ENCODE peak calls at places on chromosome 7, in four cellular contexts. K, B, D and R are unnamed samples.
A peak's percentile ranks its signal among the peaks of the same experiment; 100 is the strongest.

GRCh38 chr7:88664630-88665233 is 94.8 kb upstream of the ZNF804B start:
- DNase-seq in K (no peak), B (no peak), D (no peak), R (no peak)

GRCh38 chr7:17588730-17589129 is 290.3 kb downstream of the AHR start:
- DNase-seq in K (no peak), B (no peak), D (no peak), R (no peak)

GRCh38 chr7:149801816-149802215 is 28.4 kb upstream of the ZNF467 start:
- DNase-seq in K (no peak), B (no peak), D (no peak), R (no peak)

GRCh38 chr7:151249034-151249731 is 689 bp upstream of the SMARCD3 start:
- DNase-seq in K (peak; percentile 71), B (peak; percentile 65), D (peak; percentile 46), R (no peak)

GRCh38 chr7:117088623-117089199 is 135.4 kb downstream of the ST7 start:
- DNase-seq in K (no peak), B (no peak), D (no peak), R (no peak)

GRCh38 chr7:25656581-25657026 is 428.3 kb upstream of the NPVF start:
- DNase-seq in K (peak; percentile 59), B (no peak), D (no peak), R (no peak)

GRCh38 chr7:19982841-19983835 is 209.7 kb upstream of the TMEM196 start:
- DNase-seq in K (peak; percentile 13), B (peak; percentile 39), D (peak; percentile 30), R (peak; percentile 64)

GRCh38 chr7:1351881-1352625 is 107.2 kb downstream of the MICALL2 start:
- DNase-seq in K (no peak), B (no peak), D (no peak), R (no peak)

GRCh38 chr7:133180717-133181116 is 72.2 kb upstream of the EXOC4 start:
- DNase-seq in K (no peak), B (no peak), D (no peak), R (no peak)

GRCh38 chr7:66348531-66348930 is 143.4 kb downstream of the TPST1 start:
- DNase-seq in K (no peak), B (no peak), D (no peak), R (no peak)

GRCh38 chr7:85851571-85852193 is 664.8 kb upstream of the SEMA3D start:
- DNase-seq in K (peak; percentile 43), B (no peak), D (no peak), R (no peak)

GRCh38 chr7:1301812-1302310 is 69.2 kb downstream of the UNCX start:
- DNase-seq in K (no peak), B (no peak), D (no peak), R (no peak)

GRCh38 chr7:101436226-101436745 is 73.6 kb downstream of the COL26A1 start:
- DNase-seq in K (no peak), B (no peak), D (no peak), R (no peak)

GRCh38 chr7:142925413-142925812 is 8.1 kb downstream of the TRPV5 start:
- DNase-seq in K (no peak), B (no peak), D (no peak), R (no peak)

GRCh38 chr7:100791881-100792666 is 35.2 kb downstream of the EPHB4 start:
- DNase-seq in K (no peak), B (no peak), D (no peak), R (no peak)

GRCh38 chr7:7554647-7555575 is 11.8 kb upstream of the MIOS start:
- DNase-seq in K (no peak), B (no peak), D (no peak), R (no peak)

GRCh38 chr7:25495342-25495855 is 267.1 kb upstream of the NPVF start:
- DNase-seq in K (no peak), B (peak; percentile 60), D (peak; percentile 77), R (no peak)

GRCh38 chr7:152543801-152544200 is 108.0 kb upstream of the KMT2C start:
- DNase-seq in K (no peak), B (no peak), D (no peak), R (no peak)

GRCh38 chr7:134789967-134790685 is 10.7 kb downstream of the CALD1 start:
- DNase-seq in K (no peak), B (peak; percentile 67), D (no peak), R (no peak)

GRCh38 chr7:48040944-48041664 is 5.8 kb downstream of the C7orf57 start:
- DNase-seq in K (no peak), B (no peak), D (no peak), R (no peak)

GRCh38 chr7:95772771-95773581 is 622 bp downstream of the DYNC1I1 start:
- DNase-seq in K (peak; percentile 38), B (peak; percentile 35), D (peak; percentile 25), R (peak; percentile 6)